ENCODE peak calls at places on chromosomes 11 and 22, in six cellular contexts. A is stimulated activated CD4-positive, alpha-beta T cell treated with anti-CD3 and anti-CD28 coated beads, Interleukin-2, amount 100 ng/mL, for 48 hours; O is GM23338; K is EL; D is astrocyte of the spinal cord; W is T-helper 1 cell. I is an unnamed sample.

GRCh38 chr22:27377901-27378300 is 423.7 kb downstream of the MN1 start:
- DNase-seq in A (no peak), O (no peak), K (no peak), D (no peak), W (no peak), I (no peak)

GRCh38 chr11:124122123-124122522 is 6.9 kb downstream of the VWA5A start:
- DNase-seq in A (no peak), O (no peak), K (no peak), D (no peak), W (no peak), I (no peak)

GRCh38 chr11:64545605-64546004 is 45.4 kb upstream of the SLC22A12 start:
- DNase-seq in A (no peak), O (no peak), K (peak), D (peak), W (no peak), I (peak)

GRCh38 chr11:65927904-65928397 is 8.7 kb downstream of the DRAP1 start:
- DNase-seq in A (peak), O (no peak), K (no peak), D (no peak), W (peak), I (no peak)

GRCh38 chr11:762421-763072 is 14.7 kb downstream of the GATD1 start:
- DNase-seq in A (no peak), O (peak), K (peak), D (peak), W (no peak), I (peak)

GRCh38 chr11:73579641-73580434 is 18.1 kb downstream of the FAM168A start:
- DNase-seq in A (no peak), O (no peak), K (no peak), D (no peak), W (no peak), I (no peak)

GRCh38 chr11:66328307-66329144 is 7.7 kb downstream of the RIN1 start:
- DNase-seq in A (peak), O (peak), K (peak), D (peak), W (peak), I (peak)

GRCh38 chr11:77438487-77438886 is 35.4 kb downstream of the PAK1 start:
- DNase-seq in A (no peak), O (no peak), K (no peak), D (no peak), W (no peak), I (no peak)

GRCh38 chr22:37639070-37639760 is at the start of gene SH3BP1:
- DNase-seq in A (peak), O (peak), K (peak), D (no peak), W (peak), I (no peak)